ENCODE peak calls at places on chromosomes 16 and 17, in six cellular contexts. O, F, X, J, D and I are unnamed samples.

GRCh38 chr16:27762441-27762840 is 212.5 kb downstream of the KATNIP start:
- DNase-seq in O (peak), F (no peak), X (no peak), J (peak), D (no peak), I (peak)

GRCh38 chr16:733382-734207 is 6.7 kb downstream of the HAGHL start:
- DNase-seq in O (no peak), F (no peak), X (peak), J (no peak), D (no peak), I (no peak)

GRCh38 chr17:72399608-72400487 is 279.0 kb downstream of the SOX9 start:
- DNase-seq in O (no peak), F (no peak), X (no peak), J (peak), D (no peak), I (no peak)

GRCh38 chr16:21994856-21995465 is 6.0 kb downstream of the PDZD9 start:
- DNase-seq in O (no peak), F (no peak), X (no peak), J (no peak), D (no peak), I (no peak)

GRCh38 chr17:3890082-3890892 is 2.6 kb downstream of the CAMKK1 start:
- DNase-seq in O (peak), F (peak), X (peak), J (peak), D (peak), I (no peak)

GRCh38 chr16:10728035-10728462 is 15.6 kb upstream of the NUBP1 start:
- DNase-seq in O (no peak), F (no peak), X (no peak), J (no peak), D (no peak), I (no peak)

GRCh38 chr16:75065808-75066149 is 50.8 kb downstream of the LDHD start:
- DNase-seq in O (no peak), F (no peak), X (no peak), J (no peak), D (no peak), I (no peak)

GRCh38 chr17:48718781-48719641 is 3.3 kb downstream of the PRAC1 start:
- DNase-seq in O (no peak), F (no peak), X (no peak), J (peak), D (no peak), I (peak)

GRCh38 chr16:85144026-85144915 is 32.0 kb upstream of the CIBAR2 start:
- DNase-seq in O (peak), F (no peak), X (no peak), J (no peak), D (no peak), I (no peak)